ENCODE peak calls at places on chromosomes 12 and 14, in eight cellular contexts. N is left lung, V is stomach, H is mesendoderm, L is esophagus muscularis mucosa, U is pancreas, W is IMR-90, I is endodermal cell. O is an unnamed sample. For H3K4me1 and H3K27me3, the result is how much of the 10 kb centered on the place peaks cover.

GRCh38 chr12:89134213-89134770 is 218.0 kb downstream of the DUSP6 start:
- DNase-seq in N (no peak), V (peak), H (peak), L (no peak), U (no peak), W (no peak), I (peak), O (no peak)

GRCh38 chr14:90720336-90720735 is 95.9 kb downstream of the TTC7B start:
- DNase-seq in N (no peak), V (no peak), H (peak), L (no peak), U (no peak), W (peak), I (no peak), O (no peak)

GRCh38 chr14:45526715-45527549 is 273.9 kb upstream of the MIS18BP1 start:
- DNase-seq in N (no peak), V (peak), H (peak), L (no peak), U (no peak), W (no peak), I (peak), O (no peak)

GRCh38 chr12:91178801-91179200 is 3.8 kb downstream of the DCN start:
- DNase-seq in N (no peak), V (no peak), H (no peak), L (no peak), U (no peak), W (no peak), I (no peak), O (no peak)

GRCh38 chr14:50530358-50530757 is 2.0 kb downstream of the MAP4K5 start:
- DNase-seq in N (no peak), V (no peak), H (no peak), L (no peak), U (no peak), W (peak), I (no peak), O (no peak)

GRCh38 chr12:15527201-15527782 is 205.0 kb downstream of the PTPRO start:
- DNase-seq in N (no peak), V (peak), H (peak), L (no peak), U (no peak), W (peak), I (peak), O (peak)

GRCh38 chr12:85623726-85624125 is 212.5 kb downstream of the RASSF9 start:
- DNase-seq in N (no peak), V (no peak), H (no peak), L (no peak), U (no peak), W (no peak), I (no peak), O (no peak)

GRCh38 chr12:14828896-14829295 is 14.4 kb downstream of the ART4 start:
- DNase-seq in N (no peak), V (no peak), H (no peak), L (no peak), U (no peak), W (peak), I (peak), O (no peak)

GRCh38 chr14:79540394-79540793 is 670.9 kb downstream of the DIO2 start:
- DNase-seq in N (no peak), V (no peak), H (no peak), L (no peak), U (no peak), W (no peak), I (no peak), O (no peak)

GRCh38 chr12:111248221-111248620 is 120.7 kb downstream of the PHETA1 start:
- DNase-seq in N (no peak), V (no peak), H (peak), L (no peak), U (no peak), W (no peak), I (peak), O (no peak)

GRCh38 chr14:62431496-62431895 is 613.8 kb downstream of the KCNH5 start:
- DNase-seq in N (no peak), V (no peak), H (peak), L (no peak), U (no peak), W (no peak), I (no peak), O (no peak)

GRCh38 chr14:23916038-23916437 is 37.5 kb upstream of the DHRS4 start:
- DNase-seq in N (no peak), V (no peak), H (no peak), L (no peak), U (no peak), W (no peak), I (no peak), O (no peak)

GRCh38 chr12:4388032-4388431 is 8.5 kb upstream of the FGF23 start:
- DNase-seq in N (no peak), V (no peak), H (no peak), L (peak), U (no peak), W (no peak), I (no peak), O (no peak)

GRCh38 chr12:6605425-6606330 is 1.5 kb downstream of the CHD4 start:
- DNase-seq in N (no peak), V (no peak), H (peak), L (no peak), U (no peak), W (peak), I (peak), O (no peak)

GRCh38 chr14:62800577-62800976 is 244.7 kb downstream of the KCNH5 start:
- DNase-seq in N (no peak), V (no peak), H (no peak), L (no peak), U (no peak), W (no peak), I (no peak), O (no peak)

GRCh38 chr12:90621927-90622326 is 333.0 kb downstream of the CCER1 start:
- DNase-seq in N (no peak), V (no peak), H (no peak), L (no peak), U (no peak), W (peak), I (no peak), O (no peak)

GRCh38 chr14:104101086-104101621 is 15.7 kb downstream of the ASPG start:
- DNase-seq in N (peak), V (peak), H (no peak), L (no peak), U (peak), W (no peak), I (peak), O (peak)

GRCh38 chr12:84996759-84997158 is 39.3 kb downstream of the TSPAN19 start:
- DNase-seq in N (no peak), V (no peak), H (no peak), L (no peak), U (no peak), W (no peak), I (no peak), O (no peak)

GRCh38 chr12:68749861-68750260 is 3.9 kb downstream of the SLC35E3 start:
- DNase-seq in N (no peak), V (no peak), H (no peak), L (no peak), U (no peak), W (no peak), I (no peak), O (no peak)

GRCh38 chr14:52862652-52863338 is 71.4 kb upstream of the GNPNAT1 start:
- DNase-seq in N (no peak), V (no peak), H (peak), L (no peak), U (no peak), W (peak), I (no peak), O (no peak)

GRCh38 chr12:68832504-68832867 is 24.5 kb downstream of the MDM2 start:
- DNase-seq in N (no peak), V (no peak), H (no peak), L (no peak), U (no peak), W (no peak), I (no peak), O (no peak)

GRCh38 chr12:67320614-67321305 is 51.6 kb downstream of the CAND1 start:
- DNase-seq in N (no peak), V (no peak), H (peak), L (no peak), U (no peak), W (peak), I (no peak), O (no peak)

GRCh38 chr12:26188132-26188531 is 7.2 kb upstream of the SSPN start:
- DNase-seq in N (no peak), V (no peak), H (no peak), L (no peak), U (no peak), W (peak), I (no peak), O (no peak)

GRCh38 chr12:94078138-94078723 is 70.1 kb upstream of the PLXNC1 start:
- DNase-seq in N (no peak), V (no peak), H (peak), L (no peak), U (no peak), W (no peak), I (peak), O (no peak)

GRCh38 chr12:40098406-40099145 is 7.3 kb downstream of the SLC2A13 start:
- DNase-seq in N (peak), V (no peak), H (no peak), L (no peak), U (no peak), W (no peak), I (no peak), O (no peak)

GRCh38 chr12:92503977-92504966 is 198.5 kb upstream of the PLEKHG7 start:
- DNase-seq in N (no peak), V (peak), H (no peak), L (no peak), U (peak), W (no peak), I (no peak), O (peak)

GRCh38 chr12:75666980-75667359 is 155.6 kb upstream of the KRR1 start:
- DNase-seq in N (no peak), V (no peak), H (no peak), L (no peak), U (no peak), W (peak), I (no peak), O (no peak)

GRCh38 chr12:20792971-20793370 is 17.5 kb upstream of the SLCO1B3 start:
- DNase-seq in N (no peak), V (no peak), H (no peak), L (no peak), U (no peak), W (no peak), I (no peak), O (no peak)

GRCh38 chr12:2297004-2297403 is 244.2 kb downstream of the CACNA1C start:
- DNase-seq in N (no peak), V (no peak), H (no peak), L (no peak), U (no peak), W (no peak), I (peak), O (no peak)

GRCh38 chr12:112350593-112351592 is 31.3 kb downstream of the HECTD4 start:
- DNase-seq in N (no peak), V (no peak), H (no peak), L (no peak), U (no peak), W (no peak), I (no peak), O (no peak)

GRCh38 chr12:121579981-121580868 is 598 bp downstream of the KDM2B start:
- DNase-seq in N (peak), V (peak), H (peak), L (peak), U (peak), W (peak), I (peak), O (peak)

GRCh38 chr12:57234571-57235011 is 5.1 kb downstream of the SHMT2 start:
- DNase-seq in N (no peak), V (no peak), H (no peak), L (no peak), U (no peak), W (no peak), I (no peak), O (no peak)

GRCh38 chr12:29164477-29165163 is 15.5 kb downstream of the FAR2 start:
- DNase-seq in N (no peak), V (no peak), H (peak), L (no peak), U (no peak), W (peak), I (no peak), O (no peak)

GRCh38 chr14:100364403-100364802 is 41.3 kb downstream of the SLC25A47 start:
- DNase-seq in N (no peak), V (no peak), H (no peak), L (no peak), U (no peak), W (no peak), I (no peak), O (no peak)

GRCh38 chr12:66092559-66093269 is 37.8 kb downstream of the LLPH start:
- DNase-seq in N (no peak), V (no peak), H (peak), L (no peak), U (no peak), W (peak), I (no peak), O (no peak)

GRCh38 chr12:56082382-56082781 is 2.4 kb downstream of the ERBB3 start:
- DNase-seq in N (no peak), V (no peak), H (no peak), L (no peak), U (no peak), W (no peak), I (no peak), O (no peak)
- H3K4me3 ChIP-seq in N (no peak), V (peak), H (no peak), L (no peak), U (peak), W (no peak), I (peak), O (no peak)

DNA sequence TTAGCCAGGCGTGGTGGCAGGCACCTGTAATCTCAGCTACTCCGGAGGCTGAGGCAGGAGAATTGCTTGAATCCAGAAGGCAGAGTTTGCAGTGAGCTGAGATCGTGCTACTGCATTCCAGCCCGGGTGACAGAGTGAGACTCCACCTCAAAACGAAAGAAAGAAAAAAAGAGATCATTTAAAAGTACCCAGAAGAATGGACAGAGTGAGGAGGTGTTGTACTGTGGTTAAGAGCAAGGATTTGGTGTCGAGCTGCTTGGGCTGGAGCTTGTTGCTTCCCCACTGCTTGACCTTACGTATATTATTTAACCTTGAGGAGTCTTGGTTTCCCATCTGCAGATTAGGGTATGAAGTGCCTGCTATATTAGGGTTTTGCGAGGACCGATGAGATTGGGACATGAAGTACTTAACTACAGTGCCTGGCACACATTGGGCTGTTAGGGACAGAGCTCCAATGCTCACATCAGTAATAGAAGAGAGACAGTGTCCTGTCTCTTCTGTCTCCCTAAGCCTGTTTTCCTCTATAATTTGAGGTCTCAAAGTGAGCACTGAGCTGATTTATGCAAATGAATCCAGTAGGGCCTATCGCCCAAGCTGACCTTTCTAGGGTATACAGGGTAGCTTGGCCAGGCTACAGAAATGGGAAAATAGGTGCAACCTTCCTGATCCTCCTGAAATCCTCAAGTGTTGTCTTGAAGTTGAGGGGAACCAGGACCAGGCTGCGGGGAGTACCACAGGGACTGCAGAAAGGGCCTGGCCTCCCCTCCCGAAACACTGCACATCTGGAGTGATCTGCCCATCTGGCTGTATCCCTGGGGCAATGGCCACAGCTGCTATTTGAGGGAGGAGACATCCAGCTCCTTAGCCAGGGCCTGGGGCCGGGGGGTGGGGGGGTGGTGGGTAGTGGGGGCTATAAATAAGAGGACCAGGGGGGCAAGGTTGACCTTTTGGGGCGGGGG is 8.6 kb upstream of the HDAC7 start:
- DNase-seq in N (no peak), V (no peak), H (no peak), L (no peak), U (no peak), W (no peak), I (no peak), O (peak)
- H3K4me1 ChIP-seq in N (under half), V (half or more), H (under half), L (half or more), U (under half), W (under half), I (under half), O (under half)

GRCh38 chr12:56159482-56160105 is 1.4 kb downstream of the MYL6 start:
- DNase-seq in N (no peak), V (no peak), H (no peak), L (no peak), U (no peak), W (no peak), I (peak), O (no peak)

GRCh38 chr12:56158029-56158925 is at the start of gene MYL6:
- DNase-seq in N (peak), V (peak), H (peak), L (peak), U (peak), W (peak), I (peak), O (peak)

GRCh38 chr12:56160160-56160763 is 2.1 kb downstream of the MYL6 start:
- DNase-seq in N (no peak), V (no peak), H (peak), L (no peak), U (no peak), W (peak), I (peak), O (no peak)

GRCh38 chr12:56157201-56158028 is 744 bp upstream of the MYL6 start:
- DNase-seq in N (peak), V (peak), H (peak), L (peak), U (peak), W (peak), I (peak), O (peak)

DNA sequence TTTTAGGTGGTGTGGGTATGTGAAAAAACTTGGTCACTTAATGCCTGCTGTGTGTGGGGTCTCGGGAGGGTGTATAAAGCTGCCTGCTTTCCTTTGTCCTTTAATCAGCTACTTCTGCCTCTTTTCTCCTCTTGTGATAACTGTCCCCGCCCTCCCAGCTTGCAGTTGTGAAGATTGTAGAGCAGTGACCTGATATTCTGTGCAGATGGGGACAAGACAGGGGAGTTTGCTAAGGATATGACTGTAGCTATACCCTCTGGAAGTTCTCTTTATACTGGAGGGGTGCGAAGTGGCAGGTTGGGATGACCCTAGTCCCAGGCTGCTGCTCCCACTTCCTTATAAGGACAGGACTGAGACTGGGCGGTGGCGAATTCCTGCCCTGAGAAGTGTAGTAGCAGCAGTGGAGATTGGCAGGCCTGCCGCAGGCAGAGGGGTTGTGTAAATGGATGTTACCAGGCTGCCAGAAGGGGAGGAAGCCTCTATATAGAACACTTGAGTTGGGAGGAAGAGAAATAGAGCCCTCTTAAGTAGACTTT is 835 bp downstream of the MYL6 start:
- DNase-seq in N (peak), V (peak), H (peak), L (peak), U (peak), W (peak), I (peak), O (peak)
- H3K27me3 ChIP-seq in N (under half), V (under half), H (under half), L (under half), U (under half), W (under half), I (under half), O (under half)

DNA sequence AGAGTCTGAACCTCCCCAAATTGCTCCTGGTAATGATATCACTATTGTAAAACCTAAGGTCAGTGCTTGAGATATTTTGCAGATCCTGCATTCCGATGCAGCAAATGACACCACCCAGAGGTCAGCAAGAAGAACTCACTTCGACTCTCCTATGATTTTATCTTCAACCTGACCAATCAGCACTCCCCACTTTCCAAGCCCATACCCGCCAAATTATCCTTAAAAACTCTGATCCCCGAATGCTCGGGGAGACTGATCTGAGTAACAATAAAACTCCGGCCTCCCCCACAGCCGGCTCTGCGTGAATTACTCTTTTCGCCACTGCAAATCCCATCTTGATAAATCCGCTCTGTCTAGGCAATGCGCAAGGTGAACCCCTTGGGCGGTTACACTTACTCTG is 1.2 kb downstream of the NPC2 start:
- DNase-seq in N (no peak), V (no peak), H (peak), L (no peak), U (no peak), W (peak), I (peak), O (no peak)
- H3K4me3 ChIP-seq in N (peak), V (peak), H (peak), L (peak), U (peak), W (peak), I (peak), O (peak)

DNA sequence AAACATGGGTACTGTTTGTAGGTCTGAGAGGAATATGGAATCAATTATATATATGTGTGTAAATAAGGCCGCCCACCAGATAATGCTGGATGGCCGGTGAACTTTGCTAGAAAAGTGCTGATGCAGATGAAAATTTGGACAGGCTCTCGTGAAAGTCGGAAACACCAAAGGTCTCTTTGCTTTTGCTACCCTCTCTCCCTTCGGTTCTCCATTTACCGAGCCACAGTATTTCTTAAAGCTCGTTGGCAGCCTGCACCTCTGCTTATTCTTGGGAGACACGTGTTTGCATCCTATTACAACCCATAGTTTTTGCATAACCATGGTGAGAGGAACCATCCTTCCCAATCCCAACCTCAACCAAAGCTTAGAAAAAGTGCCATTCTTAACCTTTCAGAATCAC is 109.6 kb downstream of the FOXN3 start:
- DNase-seq in N (no peak), V (no peak), H (no peak), L (no peak), U (no peak), W (no peak), I (no peak), O (no peak)
- H3K4me1 ChIP-seq in N (under half), V (half or more), H (under half), L (half or more), U (under half), W (under half), I (under half), O (under half)